ENCODE peak calls at places on chromosomes 1 and 21, in five cellular contexts. One of them, this sample, is unnamed.
A peak's percentile ranks its signal among the peaks of the same experiment; 100 is the strongest.

GRCh38 chr1:94808682-94809081 is 11.5 kb upstream of the SLC44A3 start:
- DNase-seq in MM.1S: no peak
- DNase-seq in fibroblast of lung: no peak
- DNase-seq in neural progenitor cell: no peak
- DNase-seq in GM12878: no peak
- DNase-seq in this sample: no peak

GRCh38 chr1:22141493-22141892 is 1.4 kb downstream of the WNT4 start:
- DNase-seq in MM.1S: no peak
- DNase-seq in fibroblast of lung: no peak
- DNase-seq in neural progenitor cell: peak; percentile 21
- DNase-seq in GM12878: no peak
- DNase-seq in this sample: no peak

GRCh38 chr1:115091582-115091981 is 2.3 kb upstream of the TSPAN2 start:
- DNase-seq in MM.1S: no peak
- DNase-seq in fibroblast of lung: no peak
- DNase-seq in neural progenitor cell: no peak
- DNase-seq in GM12878: no peak
- DNase-seq in this sample: no peak

GRCh38 chr1:226051356-226051755 is 11.2 kb upstream of the H3-3A start:
- DNase-seq in MM.1S: no peak
- DNase-seq in fibroblast of lung: no peak
- DNase-seq in neural progenitor cell: no peak
- DNase-seq in GM12878: no peak
- DNase-seq in this sample: peak; percentile 27

GRCh38 chr1:101474039-101474665 is 237.3 kb downstream of the S1PR1 start:
- DNase-seq in MM.1S: peak; percentile 26
- DNase-seq in fibroblast of lung: peak; percentile 14
- DNase-seq in neural progenitor cell: peak; percentile 69
- DNase-seq in GM12878: no peak
- DNase-seq in this sample: peak; percentile 33

GRCh38 chr1:201691716-201692115 is 137.2 kb upstream of the IPO9 start:
- DNase-seq in MM.1S: no peak
- DNase-seq in fibroblast of lung: no peak
- DNase-seq in neural progenitor cell: no peak
- DNase-seq in GM12878: no peak
- DNase-seq in this sample: no peak

GRCh38 chr1:157956754-157957153 is 36.7 kb upstream of the KIRREL1 start:
- DNase-seq in MM.1S: no peak
- DNase-seq in fibroblast of lung: no peak
- DNase-seq in neural progenitor cell: no peak
- DNase-seq in GM12878: no peak
- DNase-seq in this sample: no peak

GRCh38 chr21:44711327-44712202 is at the start of gene TSPEAR:
- DNase-seq in MM.1S: no peak
- DNase-seq in fibroblast of lung: no peak
- DNase-seq in neural progenitor cell: peak; percentile 49
- DNase-seq in GM12878: no peak
- DNase-seq in this sample: no peak

GRCh38 chr1:11690132-11690668 is 1.3 kb upstream of the DRAXIN start:
- DNase-seq in MM.1S: no peak
- DNase-seq in fibroblast of lung: no peak
- DNase-seq in neural progenitor cell: no peak
- DNase-seq in GM12878: no peak
- DNase-seq in this sample: no peak

GRCh38 chr1:11692899-11693590 is 1.5 kb downstream of the DRAXIN start:
- DNase-seq in MM.1S: no peak
- DNase-seq in fibroblast of lung: peak; percentile 73
- DNase-seq in neural progenitor cell: peak; percentile 13
- DNase-seq in GM12878: no peak
- DNase-seq in this sample: peak; percentile 93

GRCh38 chr1:11691928-11692711 is 610 bp downstream of the DRAXIN start:
- DNase-seq in MM.1S: no peak
- DNase-seq in fibroblast of lung: no peak
- DNase-seq in neural progenitor cell: peak; percentile 55
- DNase-seq in GM12878: no peak
- DNase-seq in this sample: no peak

GRCh38 chr1:11690669-11691301 is 725 bp upstream of the DRAXIN start:
- DNase-seq in MM.1S: no peak
- DNase-seq in fibroblast of lung: no peak
- DNase-seq in neural progenitor cell: peak; percentile 88
- DNase-seq in GM12878: no peak
- DNase-seq in this sample: no peak

DNA sequence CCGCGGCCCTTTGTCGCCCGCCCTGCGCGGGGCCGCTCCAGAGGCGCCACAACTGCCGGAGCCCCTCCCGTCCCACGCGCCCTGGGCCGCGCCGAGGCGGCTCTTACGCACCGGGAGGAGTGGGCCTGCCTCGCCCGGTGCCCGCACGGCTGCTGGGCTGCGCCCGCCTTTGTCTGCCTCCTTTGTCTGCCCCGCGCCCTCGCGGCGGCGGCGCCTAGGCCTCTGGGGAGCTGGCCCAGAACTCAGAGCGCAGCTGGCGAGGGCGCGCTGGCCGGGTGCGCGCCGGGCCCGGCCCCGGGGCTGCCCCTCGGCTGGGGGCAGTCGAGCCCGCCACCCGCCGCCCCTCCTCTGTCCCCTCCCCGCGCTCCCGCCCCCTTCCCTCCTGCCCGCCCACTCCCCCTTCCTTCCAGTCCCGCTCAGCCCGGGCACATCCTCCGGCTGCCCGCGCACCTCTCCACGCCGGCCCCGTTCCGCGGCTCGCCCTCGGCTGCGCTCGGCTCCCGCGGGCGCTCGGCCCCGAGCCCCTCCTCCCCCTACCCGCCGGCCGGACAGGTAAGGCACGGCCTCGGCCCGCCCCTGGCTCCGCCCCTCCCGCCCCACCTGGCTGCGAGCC is at the start of gene DRAXIN:
- DNase-seq in MM.1S: no peak
- DNase-seq in fibroblast of lung: no peak
- DNase-seq in neural progenitor cell: peak; percentile 90
- DNase-seq in GM12878: no peak
- DNase-seq in this sample: no peak
- H3K9ac ChIP-seq in MM.1S: no peak within 1 kb of the TSS
- H3K9ac ChIP-seq in fibroblast of lung: no peak within 1 kb of the TSS
- H3K9ac ChIP-seq in neural progenitor cell: peak within 1 kb of the TSS; percentile 91
- H3K9ac ChIP-seq in GM12878: no peak within 1 kb of the TSS
- H3K9ac ChIP-seq in this sample: no peak within 1 kb of the TSS

GRCh38 chr1:230306158-230306557 is 120.0 kb downstream of the PGBD5 start:
- DNase-seq in MM.1S: peak; percentile 48
- DNase-seq in fibroblast of lung: no peak
- DNase-seq in neural progenitor cell: no peak
- DNase-seq in GM12878: no peak
- DNase-seq in this sample: no peak
- TF ChIP-seq CTCF in MM.1S: peak; percentile 14
- TF ChIP-seq CTCF in fibroblast of lung: no peak
- TF ChIP-seq CTCF in neural progenitor cell: no peak
- TF ChIP-seq CTCF in GM12878: peak; percentile 29
- TF ChIP-seq CTCF in this sample: no peak

GRCh38 chr1:28888915-28889314 is 25.5 kb upstream of the EPB41 start:
- DNase-seq in MM.1S: no peak
- DNase-seq in fibroblast of lung: no peak
- DNase-seq in neural progenitor cell: no peak
- DNase-seq in GM12878: no peak
- DNase-seq in this sample: no peak

GRCh38 chr1:28887835-28888682 is 26.3 kb upstream of the EPB41 start:
- DNase-seq in MM.1S: no peak
- DNase-seq in fibroblast of lung: peak; percentile 19
- DNase-seq in neural progenitor cell: peak; percentile 53
- DNase-seq in GM12878: no peak
- DNase-seq in this sample: no peak

GRCh38 chr1:28885982-28886730 is 28.2 kb upstream of the EPB41 start:
- DNase-seq in MM.1S: no peak
- DNase-seq in fibroblast of lung: no peak
- DNase-seq in neural progenitor cell: no peak
- DNase-seq in GM12878: no peak
- DNase-seq in this sample: no peak

GRCh38 chr1:28886731-28887417 is 27.5 kb upstream of the EPB41 start:
- DNase-seq in MM.1S: peak; percentile 93
- DNase-seq in fibroblast of lung: peak; percentile 72
- DNase-seq in neural progenitor cell: peak; percentile 91
- DNase-seq in GM12878: peak; percentile 32
- DNase-seq in this sample: peak; percentile 92

GRCh38 chr1:28887418-28887834 is 26.9 kb upstream of the EPB41 start:
- DNase-seq in MM.1S: peak; percentile 20
- DNase-seq in fibroblast of lung: no peak
- DNase-seq in neural progenitor cell: peak; percentile 63
- DNase-seq in GM12878: no peak
- DNase-seq in this sample: peak; percentile 13
- TF ChIP-seq EZH2 in MM.1S: no peak
- TF ChIP-seq EZH2 in fibroblast of lung: no peak
- TF ChIP-seq EZH2 in neural progenitor cell: no peak
- TF ChIP-seq EZH2 in GM12878: no peak
- TF ChIP-seq EZH2 in this sample: no peak

GRCh38 chr1:28297826-28298225 is 31.0 kb upstream of the MED18 start:
- DNase-seq in MM.1S: peak; percentile 12
- DNase-seq in fibroblast of lung: no peak
- DNase-seq in neural progenitor cell: no peak
- DNase-seq in GM12878: peak; percentile 43
- DNase-seq in this sample: no peak

GRCh38 chr1:28291711-28292110 is 32.4 kb downstream of the SESN2 start:
- DNase-seq in MM.1S: no peak
- DNase-seq in fibroblast of lung: no peak
- DNase-seq in neural progenitor cell: no peak
- DNase-seq in GM12878: no peak
- DNase-seq in this sample: no peak

GRCh38 chr1:28295936-28296335 is 32.9 kb upstream of the MED18 start:
- DNase-seq in MM.1S: no peak
- DNase-seq in fibroblast of lung: no peak
- DNase-seq in neural progenitor cell: no peak
- DNase-seq in GM12878: no peak
- DNase-seq in this sample: no peak

GRCh38 chr1:28298438-28298837 is 30.4 kb upstream of the MED18 start:
- DNase-seq in MM.1S: no peak
- DNase-seq in fibroblast of lung: no peak
- DNase-seq in neural progenitor cell: no peak
- DNase-seq in GM12878: no peak
- DNase-seq in this sample: no peak

DNA sequence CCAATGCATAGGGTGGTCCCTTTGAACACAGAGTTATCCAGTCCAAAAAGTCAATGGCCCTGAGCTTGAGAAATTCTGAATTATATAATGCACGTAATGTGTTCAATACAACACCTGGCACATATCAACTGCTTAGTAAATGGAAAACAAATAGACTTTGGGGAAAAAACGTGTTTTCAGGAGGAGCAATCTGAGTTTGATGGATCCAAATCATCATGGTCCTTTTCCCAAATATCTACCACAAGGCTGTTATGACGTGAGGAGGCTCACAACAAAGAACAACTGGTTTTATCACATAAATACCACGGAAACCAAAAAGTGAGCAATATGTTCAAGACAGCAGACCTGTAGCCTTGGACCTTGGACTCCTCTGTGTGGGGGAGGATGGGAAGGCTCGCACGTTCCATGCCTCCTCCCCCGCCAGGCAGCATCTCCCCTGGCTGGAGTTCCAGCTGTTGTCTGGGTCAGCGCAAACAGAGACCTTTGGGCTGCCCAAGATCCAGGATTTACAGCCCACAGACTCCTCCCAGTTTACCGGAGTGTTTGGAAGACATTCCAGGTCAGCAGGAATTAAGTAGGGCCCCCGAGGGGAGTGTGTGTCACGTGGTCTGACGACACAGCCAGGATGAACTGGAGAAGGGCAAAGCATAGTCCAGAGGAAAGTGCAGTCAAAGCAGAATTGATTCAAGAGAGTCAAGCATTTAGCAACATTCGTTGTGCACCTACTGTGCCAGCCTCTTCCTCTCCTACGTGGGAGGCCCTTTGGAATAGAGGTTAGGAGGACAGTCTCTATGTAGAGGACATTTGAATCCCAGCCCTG is 32.2 kb upstream of the MED18 start:
- DNase-seq in MM.1S: no peak
- DNase-seq in fibroblast of lung: peak; percentile 29
- DNase-seq in neural progenitor cell: peak; percentile 90
- DNase-seq in GM12878: no peak
- DNase-seq in this sample: no peak
- H3K9ac ChIP-seq in MM.1S: no peak overlapping the region
- H3K9ac ChIP-seq in fibroblast of lung: no peak overlapping the region
- H3K9ac ChIP-seq in neural progenitor cell: no peak overlapping the region
- H3K9ac ChIP-seq in GM12878: no peak overlapping the region
- H3K9ac ChIP-seq in this sample: no peak overlapping the region

GRCh38 chr1:205976708-205977107 is 26.5 kb downstream of the RAB7B start:
- DNase-seq in MM.1S: peak; percentile 10
- DNase-seq in fibroblast of lung: peak; percentile 13
- DNase-seq in neural progenitor cell: peak; percentile 18
- DNase-seq in GM12878: no peak
- DNase-seq in this sample: peak; percentile 23
- TF ChIP-seq CTCF in MM.1S: no peak
- TF ChIP-seq CTCF in fibroblast of lung: no peak
- TF ChIP-seq CTCF in neural progenitor cell: no peak
- TF ChIP-seq CTCF in GM12878: no peak
- TF ChIP-seq CTCF in this sample: no peak

DNA sequence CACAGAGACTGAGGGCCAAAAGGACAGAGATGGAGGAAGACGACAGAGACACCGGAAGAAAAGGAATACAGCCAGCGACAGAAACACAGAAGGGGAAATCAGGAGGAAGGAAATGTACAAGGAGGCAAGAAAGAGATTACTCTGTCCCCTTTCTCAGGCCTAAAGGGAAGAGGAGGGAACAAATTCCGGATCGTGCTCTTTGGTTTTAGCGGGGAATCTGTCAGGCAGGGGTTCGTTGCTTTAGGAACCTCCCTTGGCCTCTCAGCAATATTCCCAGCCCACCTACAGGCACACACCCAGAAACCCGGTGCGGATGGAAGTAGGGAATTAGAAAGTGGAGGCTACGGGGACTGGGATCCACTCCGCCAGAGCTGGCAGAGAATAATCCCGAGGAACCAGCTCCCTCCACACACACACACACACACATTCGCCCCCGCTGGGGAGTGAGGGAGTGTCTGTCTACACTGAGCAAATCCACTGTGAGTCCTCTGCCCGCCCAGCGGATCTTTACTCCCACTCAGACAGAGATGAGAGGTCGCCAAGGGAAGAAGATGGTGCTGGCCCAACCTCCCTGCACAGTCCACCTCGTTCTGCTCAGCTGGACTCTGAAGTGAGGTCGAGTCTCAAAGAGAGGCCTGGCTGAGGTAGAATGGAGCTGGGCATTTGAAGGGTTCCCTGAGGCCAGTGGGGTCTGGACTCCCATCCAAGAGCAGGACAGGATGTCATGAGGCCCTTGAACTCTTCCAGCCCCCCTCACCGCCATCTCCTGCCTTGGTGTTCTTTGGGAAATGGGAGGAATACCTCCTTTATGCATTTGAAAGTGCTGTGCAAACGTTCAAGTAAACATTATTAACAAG is 5.7 kb downstream of the TAL1 start:
- DNase-seq in MM.1S: no peak
- DNase-seq in fibroblast of lung: no peak
- DNase-seq in neural progenitor cell: peak; percentile 42
- DNase-seq in GM12878: no peak
- DNase-seq in this sample: no peak
- TF ChIP-seq EZH2 in MM.1S: no peak
- TF ChIP-seq EZH2 in fibroblast of lung: peak; percentile 85
- TF ChIP-seq EZH2 in neural progenitor cell: peak; percentile 74
- TF ChIP-seq EZH2 in GM12878: no peak
- TF ChIP-seq EZH2 in this sample: no peak

This sample was measured in PC-3.